ENCODE peak calls at places on chromosomes 7 and 10, in five cellular contexts. K is lung; L is CD8-positive, alpha-beta memory T cell; F is breast epithelium; E is tibial nerve. P is an unnamed sample.

GRCh38 chr7:102093599-102094001 is 193.1 kb upstream of the SH2B2 start:
- DNase-seq in K (no peak), L (no peak), F (no peak), E (no peak), P (no peak)

GRCh38 chr10:33803248-33803647 is 468.8 kb upstream of the NRP1 start:
- DNase-seq in K (no peak), L (no peak), F (no peak), E (no peak), P (no peak)

GRCh38 chr7:113247198-113247597 is 128.8 kb upstream of the SMIM30 start:
- DNase-seq in K (no peak), L (no peak), F (no peak), E (no peak), P (no peak)

GRCh38 chr7:27191081-27191715 is 6.2 kb upstream of the HOXA11 start:
- DNase-seq in K (no peak), L (no peak), F (peak; percentile 7), E (peak; percentile 11), P (no peak)

GRCh38 chr7:84159435-84159834 is 35.2 kb downstream of the SEMA3A start:
- DNase-seq in K (no peak), L (no peak), F (no peak), E (no peak), P (no peak)

GRCh38 chr10:6204341-6205191 is 1.8 kb downstream of the PFKFB3 start:
- DNase-seq in K (peak; percentile 69), L (no peak), F (peak; percentile 77), E (no peak), P (no peak)

GRCh38 chr7:84027678-84028077 is 166.9 kb downstream of the SEMA3A start:
- DNase-seq in K (no peak), L (no peak), F (no peak), E (no peak), P (no peak)

GRCh38 chr7:123797673-123798526 is 47.1 kb upstream of the HYAL4 start:
- DNase-seq in K (peak; percentile 31), L (no peak), F (no peak), E (no peak), P (no peak)

GRCh38 chr10:119111968-119112515 is 8.1 kb downstream of the DENND10 start:
- DNase-seq in K (no peak), L (no peak), F (no peak), E (no peak), P (no peak)

GRCh38 chr10:13102002-13102794 is 2.2 kb downstream of the OPTN start:
- DNase-seq in K (no peak), L (no peak), F (no peak), E (no peak), P (no peak)
- H3K27me3 ChIP-seq in K (no peaks in the 10 kb centered on the region), L (no peaks in the 10 kb centered on the region), F (no peaks in the 10 kb centered on the region), E (no peaks in the 10 kb centered on the region), P (no peaks in the 10 kb centered on the region)

GRCh38 chr7:1511829-1512422 is 7.7 kb upstream of the INTS1 start:
- DNase-seq in K (no peak), L (no peak), F (no peak), E (no peak), P (no peak)

GRCh38 chr7:1514407-1514806 is 10.2 kb upstream of the INTS1 start:
- DNase-seq in K (no peak), L (no peak), F (no peak), E (no peak), P (no peak)

GRCh38 chr7:1514993-1515392 is 10.8 kb upstream of the INTS1 start:
- DNase-seq in K (no peak), L (no peak), F (no peak), E (no peak), P (no peak)

GRCh38 chr7:1512781-1513656 is 8.8 kb upstream of the INTS1 start:
- DNase-seq in K (no peak), L (no peak), F (peak; percentile 90), E (no peak), P (peak; percentile 83)

DNA sequence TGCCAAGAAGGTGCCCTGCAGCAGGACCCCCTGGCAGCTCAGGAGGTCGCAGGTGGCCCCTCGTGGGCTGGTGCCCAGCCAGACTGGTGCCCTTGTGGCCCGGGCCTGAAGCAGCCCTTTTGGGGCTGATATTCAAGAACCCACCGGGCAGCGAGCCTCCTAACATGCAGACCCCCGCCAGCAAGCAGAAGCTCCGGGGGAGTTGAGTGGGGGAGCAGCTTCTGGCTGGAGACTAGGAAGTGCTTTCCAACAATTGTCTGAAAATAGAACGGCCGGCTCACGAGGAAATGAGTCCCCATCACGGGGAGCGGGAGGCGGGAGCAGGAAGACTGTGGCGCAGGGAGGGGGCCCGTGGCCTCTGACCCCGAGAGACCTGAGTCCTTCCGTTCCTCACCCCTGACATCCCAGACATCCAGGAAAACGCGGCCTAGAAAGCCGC is 9.5 kb upstream of the INTS1 start:
- DNase-seq in K (no peak), L (no peak), F (no peak), E (no peak), P (no peak)
- H3K27ac ChIP-seq in K (peak overlapping the region; percentile 85), L (no peak overlapping the region), F (peak overlapping the region; percentile 94), E (peak overlapping the region; percentile 96), P (peak overlapping the region; percentile 100)

DNA sequence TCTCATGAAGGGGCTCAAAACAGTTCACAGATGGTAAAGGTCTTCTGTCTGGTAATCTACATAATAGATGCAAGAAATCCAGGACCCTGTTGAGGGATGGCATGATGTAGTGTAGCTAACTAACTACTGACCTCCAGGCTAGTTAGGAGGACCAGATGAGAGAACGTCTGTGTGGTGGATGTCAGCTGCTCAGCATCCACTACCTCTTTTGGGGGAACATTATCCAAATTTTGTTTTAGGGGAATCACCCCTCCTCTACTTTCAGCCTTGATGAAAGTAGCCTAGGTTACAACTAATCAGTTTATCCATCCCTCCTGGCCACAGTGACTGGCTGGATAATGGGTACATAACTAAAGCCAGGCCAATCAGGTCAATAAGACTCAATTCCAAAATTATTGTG is 246.0 kb downstream of the RNLS start:
- DNase-seq in K (no peak), L (no peak), F (no peak), E (no peak), P (no peak)
- H3K4me3 ChIP-seq in K (no peak overlapping the region), L (no peak overlapping the region), F (no peak overlapping the region), E (no peak overlapping the region), P (no peak overlapping the region)

GRCh38 chr7:156655983-156656382 is 15.4 kb downstream of the RNF32 start:
- DNase-seq in K (no peak), L (no peak), F (no peak), E (no peak), P (no peak)

GRCh38 chr7:156654511-156655231 is 14.1 kb downstream of the RNF32 start:
- DNase-seq in K (no peak), L (no peak), F (no peak), E (no peak), P (no peak)

GRCh38 chr7:156652886-156653568 is 12.5 kb downstream of the RNF32 start:
- DNase-seq in K (no peak), L (no peak), F (no peak), E (no peak), P (no peak)

GRCh38 chr7:156656598-156656997 is 16.0 kb downstream of the RNF32 start:
- DNase-seq in K (no peak), L (no peak), F (no peak), E (no peak), P (no peak)

DNA sequence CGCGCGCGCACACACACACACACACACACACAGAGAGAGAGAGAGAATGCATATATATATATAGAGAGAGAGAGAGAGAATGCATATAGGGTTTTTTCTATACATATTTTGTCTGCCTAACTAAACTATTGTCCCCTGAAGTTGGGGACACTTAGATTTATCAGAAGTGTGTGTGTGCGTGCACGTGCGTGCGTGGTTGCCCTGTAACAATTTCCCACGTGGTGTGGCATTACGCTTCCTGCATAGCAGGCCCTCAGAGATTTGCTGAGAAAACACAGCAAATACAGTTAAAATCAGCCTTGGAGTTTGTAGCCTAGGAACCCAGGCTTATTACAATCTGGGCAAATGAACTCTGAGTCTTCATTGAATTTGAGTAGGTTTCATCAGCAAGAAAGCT is 14.7 kb downstream of the RNF32 start:
- DNase-seq in K (no peak), L (no peak), F (no peak), E (no peak), P (no peak)
- H3K27me3 ChIP-seq in K (no peaks in the 10 kb centered on the region), L (peaks cover 6% of the 10 kb centered on the region), F (no peaks in the 10 kb centered on the region), E (no peaks in the 10 kb centered on the region), P (no peaks in the 10 kb centered on the region)

P was measured in thoracic aorta.